ENCODE peak calls at places on chromosomes 16 and 17, in seven cellular contexts. V, W, C, T, X, K and R are unnamed samples.

GRCh38 chr16:53057658-53058057 is 2.9 kb downstream of the CHD9 start:
- DNase-seq in C (no peak), W (no peak), T (no peak), V (no peak), X (no peak), K (no peak), R (no peak)

GRCh38 chr17:82302498-82302963 is 14.9 kb downstream of the CD7 start:
- DNase-seq in X (no peak), V (no peak), W (no peak), T (no peak), C (no peak), K (no peak), R (no peak)

GRCh38 chr17:77011173-77012011 is 129.4 kb upstream of the SEC14L1 start:
- DNase-seq in W (no peak), C (peak; percentile 35), V (no peak), K (peak; percentile 16), T (no peak), X (peak; percentile 17), R (peak; percentile 37)

GRCh38 chr16:87538594-87538993 is 45.8 kb upstream of the ZCCHC14 start:
- DNase-seq in W (no peak), K (no peak), C (peak; percentile 89), T (no peak), V (peak; percentile 55), X (no peak), R (no peak)

GRCh38 chr17:29039764-29040598 is 3.0 kb upstream of the PIPOX start:
- DNase-seq in X (no peak), C (peak; percentile 65), W (no peak), V (no peak), K (peak; percentile 31), T (no peak), R (no peak)

GRCh38 chr17:49157784-49158183 is 25.2 kb downstream of the B4GALNT2 start:
- DNase-seq in W (no peak), T (no peak), X (no peak), V (no peak), K (peak; percentile 33), C (no peak), R (no peak)

GRCh38 chr16:78461496-78461938 is 362.1 kb downstream of the WWOX start:
- DNase-seq in X (no peak), K (no peak), W (no peak), C (no peak), T (no peak), V (no peak), R (no peak)

GRCh38 chr17:39808409-39808997 is 55.6 kb downstream of the IKZF3 start:
- DNase-seq in X (no peak), T (no peak), V (no peak), C (no peak), W (no peak), K (no peak), R (no peak)